ENCODE peak calls at places on chromosomes 4 and X, in six cellular contexts. N is K562, L is GM12891, P is GM12878, R is GM12892, X is HepG2. Q is an unnamed sample.

GRCh38 chr4:82678046-82678445 is 116.3 kb upstream of the TMEM150C start:
- DNase-seq in N (no peak), L (no peak), P (no peak), R (no peak), X (no peak), Q (no peak)

GRCh38 chr4:94714761-94715160 is 43.0 kb upstream of the BMPR1B start:
- DNase-seq in N (no peak), L (no peak), P (no peak), R (no peak), X (no peak), Q (no peak)

GRCh38 chrX:1464282-1465131 is 11.8 kb upstream of the ASMTL start:
- DNase-seq in N (no peak), L (no peak), P (no peak), R (no peak), X (no peak), Q (no peak)

GRCh38 chrX:69556094-69557011 is 52.2 kb downstream of the NALF2 start:
- DNase-seq in N (peak; percentile 26), L (no peak), P (no peak), R (no peak), X (peak; percentile 99), Q (peak; percentile 52)

GRCh38 chr4:122960298-122960985 is 38.0 kb upstream of the NUDT6 start:
- DNase-seq in N (no peak), L (no peak), P (no peak), R (no peak), X (no peak), Q (no peak)

GRCh38 chr4:112057479-112057878 is 87.8 kb upstream of the FAM241A start:
- DNase-seq in N (no peak), L (no peak), P (no peak), R (no peak), X (no peak), Q (no peak)

GRCh38 chr4:145887241-145887964 is 51.2 kb downstream of the ZNF827 start:
- DNase-seq in N (no peak), L (no peak), P (no peak), R (no peak), X (no peak), Q (no peak)

GRCh38 chr4:83686166-83686565 is 150.3 kb downstream of the GPAT3 start:
- DNase-seq in N (no peak), L (no peak), P (no peak), R (no peak), X (no peak), Q (no peak)

GRCh38 chr4:182809417-182810102 is 107.6 kb downstream of the DCTD start:
- DNase-seq in N (no peak), L (no peak), P (no peak), R (no peak), X (peak; percentile 6), Q (no peak)

GRCh38 chrX:10726647-10727046 is 106.3 kb upstream of the MID1 start:
- DNase-seq in N (no peak), L (no peak), P (no peak), R (no peak), X (no peak), Q (no peak)

GRCh38 chr4:159206427-159206871 is 103.6 kb downstream of the RAPGEF2 start:
- DNase-seq in N (no peak), L (no peak), P (peak; percentile 83), R (peak; percentile 12), X (no peak), Q (no peak)

GRCh38 chr4:36013206-36013605 is 231.1 kb downstream of the ARAP2 start:
- DNase-seq in N (no peak), L (no peak), P (no peak), R (no peak), X (no peak), Q (no peak)

GRCh38 chr4:82852751-82853053 is 38.3 kb downstream of the SEC31A start:
- DNase-seq in N (no peak), L (no peak), P (no peak), R (no peak), X (peak; percentile 19), Q (no peak)

GRCh38 chrX:150715180-150715579 is 22.0 kb downstream of the MTMR1 start:
- DNase-seq in N (no peak), L (no peak), P (no peak), R (no peak), X (no peak), Q (no peak)

GRCh38 chrX:51860679-51861078 is 32.7 kb upstream of the MAGED1 start:
- DNase-seq in N (peak; percentile 27), L (no peak), P (no peak), R (no peak), X (peak; percentile 14), Q (no peak)

GRCh38 chrX:47941423-47941822 is 62.4 kb downstream of the ZNF182 start:
- DNase-seq in N (no peak), L (no peak), P (no peak), R (no peak), X (no peak), Q (no peak)

GRCh38 chrX:87517571-87518141 is at the start of gene KLHL4:
- DNase-seq in N (peak; percentile 5), L (no peak), P (no peak), R (no peak), X (no peak), Q (peak; percentile 54)

GRCh38 chr4:152363086-152363485 is 172.8 kb downstream of the FBXW7 start:
- DNase-seq in N (no peak), L (no peak), P (no peak), R (no peak), X (no peak), Q (no peak)

GRCh38 chr4:7957113-7957656 is 17.5 kb upstream of the AFAP1 start:
- DNase-seq in N (no peak), L (no peak), P (no peak), R (no peak), X (no peak), Q (no peak)

GRCh38 chr4:27759621-27760020 is 899.0 kb downstream of the STIM2 start:
- DNase-seq in N (no peak), L (no peak), P (no peak), R (no peak), X (no peak), Q (no peak)

GRCh38 chrX:13627306-13627705 is 25.6 kb upstream of the TCEANC start:
- DNase-seq in N (no peak), L (no peak), P (no peak), R (no peak), X (no peak), Q (no peak)

GRCh38 chr4:168221298-168221697 is 97.3 kb downstream of the DDX60 start:
- DNase-seq in N (no peak), L (no peak), P (no peak), R (no peak), X (no peak), Q (no peak)

DNA sequence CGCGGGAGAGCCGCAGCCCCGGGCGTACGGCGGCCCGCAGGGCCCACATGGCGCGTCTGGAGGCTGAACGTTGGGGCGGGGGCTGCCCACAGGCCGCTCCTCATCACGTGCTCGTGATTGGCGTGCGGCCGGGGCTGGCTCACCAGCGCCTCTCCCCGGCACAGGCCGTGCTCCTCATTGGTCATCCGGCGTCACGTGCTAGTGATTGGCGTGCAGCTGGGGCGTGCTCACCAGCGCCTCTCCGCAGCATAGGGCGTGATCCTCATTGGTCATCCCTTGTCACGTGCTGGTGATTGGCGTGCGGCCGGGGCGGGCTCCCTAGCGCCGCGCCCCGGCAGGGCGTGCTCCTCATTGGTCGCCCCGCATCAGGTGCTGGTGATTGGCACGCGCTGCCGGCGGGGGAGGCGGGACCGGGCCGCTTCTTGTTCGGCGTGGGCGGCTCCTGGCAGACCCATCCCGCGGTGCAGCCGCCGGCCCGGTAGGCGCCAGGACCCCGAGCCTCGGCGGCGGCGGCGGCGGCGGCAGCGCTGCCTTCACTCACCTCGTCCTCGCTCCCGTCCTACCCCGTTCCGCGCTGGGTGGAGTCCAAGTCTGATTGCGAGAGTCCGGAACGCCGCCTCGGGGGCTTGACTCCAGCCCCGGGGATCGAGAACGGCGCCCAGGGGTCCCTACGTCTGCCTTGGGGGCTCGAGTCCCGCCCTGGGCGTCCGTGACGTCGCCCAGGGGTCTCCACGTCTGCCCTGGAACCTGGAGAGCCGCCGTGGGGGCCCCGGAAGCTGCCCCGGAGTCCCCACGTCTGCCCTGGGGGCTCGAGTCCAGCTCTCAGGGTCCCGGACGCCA is at the start of gene GTPBP6:
- DNase-seq in N (peak; percentile 89), L (peak; percentile 90), P (peak; percentile 99), R (peak; percentile 91), X (peak; percentile 98), Q (peak; percentile 98)
- TF ChIP-seq POLR2A in N (peak; percentile 67), L (peak; percentile 41), P (peak; percentile 85), R (peak; percentile 84), X (peak; percentile 39), Q (peak; percentile 42)

GRCh38 chr4:13701937-13702446 is 74.5 kb upstream of the BOD1L1 start:
- DNase-seq in N (no peak), L (no peak), P (no peak), R (no peak), X (peak; percentile 1), Q (no peak)
- TF ChIP-seq TAF1 in N (no peak), L (no peak), P (no peak), R (no peak), X (no peak), Q (no peak)

GRCh38 chr4:98659741-98660507 is 1.5 kb upstream of the TSPAN5 start:
- DNase-seq in N (no peak), L (no peak), P (no peak), R (no peak), X (peak; percentile 26), Q (no peak)

GRCh38 chr4:98659106-98659592 is 738 bp upstream of the TSPAN5 start:
- DNase-seq in N (no peak), L (no peak), P (no peak), R (no peak), X (no peak), Q (no peak)

GRCh38 chr4:98657531-98658286 is 702 bp downstream of the TSPAN5 start:
- DNase-seq in N (peak; percentile 22), L (no peak), P (no peak), R (no peak), X (no peak), Q (no peak)

GRCh38 chr4:98656443-98656842 is 2.0 kb downstream of the TSPAN5 start:
- DNase-seq in N (no peak), L (no peak), P (no peak), R (no peak), X (no peak), Q (no peak)

GRCh38 chr4:98658287-98659105 is at the start of gene TSPAN5:
- DNase-seq in N (peak; percentile 77), L (peak; percentile 60), P (no peak), R (peak; percentile 52), X (peak; percentile 12), Q (peak; percentile 82)
- TF ChIP-seq POLR2A in N (no peak), L (no peak), P (peak; percentile 33), R (no peak), X (no peak), Q (no peak)

GRCh38 chrX:107714196-107714811 is 61.3 kb downstream of the TSC22D3 start:
- DNase-seq in N (no peak), L (no peak), P (no peak), R (no peak), X (no peak), Q (no peak)

GRCh38 chrX:107715331-107716044 is 60.1 kb downstream of the TSC22D3 start:
- DNase-seq in N (no peak), L (no peak), P (no peak), R (no peak), X (no peak), Q (no peak)

GRCh38 chrX:107712231-107713204 is 63.1 kb downstream of the TSC22D3 start:
- DNase-seq in N (no peak), L (no peak), P (no peak), R (no peak), X (no peak), Q (no peak)

GRCh38 chrX:107711521-107712041 is 64.0 kb downstream of the TSC22D3 start:
- DNase-seq in N (no peak), L (no peak), P (no peak), R (no peak), X (no peak), Q (no peak)

GRCh38 chrX:107713205-107714195 is 62.1 kb downstream of the TSC22D3 start:
- DNase-seq in N (no peak), L (no peak), P (no peak), R (no peak), X (no peak), Q (no peak)
- TF ChIP-seq TAF1 in N (no peak), L (no peak), P (no peak), R (no peak), X (no peak), Q (no peak)

Q was measured in H1.